ENCODE peak calls at places on chromosomes 1 and 21, in seven cellular contexts. One of them, this sample, is unnamed.
A peak's percentile ranks its signal among the peaks of the same experiment; 100 is the strongest.

GRCh38 chr1:53468374-53468773 is 9.2 kb downstream of the DMRTB1 start:
- DNase-seq in GM13977: no peak
- DNase-seq in EH: no peak
- DNase-seq in activated CD4-positive, CD25-positive, alpha-beta regulatory T cell treated with anti-CD3 and anti-CD28 coated beads, Interleukin-2, amount 50 U/mL, for 72 hours: no peak
- DNase-seq in foreskin melanocyte: no peak
- DNase-seq in tibial nerve: no peak
- DNase-seq in mesendoderm: no peak
- DNase-seq in this sample: no peak

GRCh38 chr1:223483511-223483910 is 90.3 kb downstream of the CCDC185 start:
- DNase-seq in GM13977: no peak
- DNase-seq in EH: no peak
- DNase-seq in activated CD4-positive, CD25-positive, alpha-beta regulatory T cell treated with anti-CD3 and anti-CD28 coated beads, Interleukin-2, amount 50 U/mL, for 72 hours: no peak
- DNase-seq in foreskin melanocyte: no peak
- DNase-seq in tibial nerve: no peak
- DNase-seq in mesendoderm: no peak
- DNase-seq in this sample: no peak

GRCh38 chr1:84672080-84672735 is 18.1 kb downstream of the SSX2IP start:
- DNase-seq in GM13977: no peak
- DNase-seq in EH: no peak
- DNase-seq in activated CD4-positive, CD25-positive, alpha-beta regulatory T cell treated with anti-CD3 and anti-CD28 coated beads, Interleukin-2, amount 50 U/mL, for 72 hours: no peak
- DNase-seq in foreskin melanocyte: no peak
- DNase-seq in tibial nerve: no peak
- DNase-seq in mesendoderm: no peak
- DNase-seq in this sample: no peak

GRCh38 chr1:223765719-223766340 is 53.5 kb downstream of the CAPN2 start:
- DNase-seq in GM13977: no peak
- DNase-seq in EH: no peak
- DNase-seq in activated CD4-positive, CD25-positive, alpha-beta regulatory T cell treated with anti-CD3 and anti-CD28 coated beads, Interleukin-2, amount 50 U/mL, for 72 hours: no peak
- DNase-seq in foreskin melanocyte: no peak
- DNase-seq in tibial nerve: no peak
- DNase-seq in mesendoderm: no peak
- DNase-seq in this sample: no peak

GRCh38 chr21:31511258-31511657 is 148.2 kb upstream of the SOD1 start:
- DNase-seq in GM13977: no peak
- DNase-seq in EH: no peak
- DNase-seq in activated CD4-positive, CD25-positive, alpha-beta regulatory T cell treated with anti-CD3 and anti-CD28 coated beads, Interleukin-2, amount 50 U/mL, for 72 hours: no peak
- DNase-seq in foreskin melanocyte: no peak
- DNase-seq in tibial nerve: no peak
- DNase-seq in mesendoderm: no peak
- DNase-seq in this sample: no peak

GRCh38 chr1:2595261-2595811 is 8.8 kb downstream of the PRXL2B start:
- DNase-seq in GM13977: no peak
- DNase-seq in EH: no peak
- DNase-seq in activated CD4-positive, CD25-positive, alpha-beta regulatory T cell treated with anti-CD3 and anti-CD28 coated beads, Interleukin-2, amount 50 U/mL, for 72 hours: no peak
- DNase-seq in foreskin melanocyte: no peak
- DNase-seq in tibial nerve: no peak
- DNase-seq in mesendoderm: no peak
- DNase-seq in this sample: no peak

GRCh38 chr1:209080170-209080781 is 503.2 kb upstream of the CAMK1G start:
- DNase-seq in GM13977: no peak
- DNase-seq in EH: peak; percentile 81
- DNase-seq in activated CD4-positive, CD25-positive, alpha-beta regulatory T cell treated with anti-CD3 and anti-CD28 coated beads, Interleukin-2, amount 50 U/mL, for 72 hours: no peak
- DNase-seq in foreskin melanocyte: peak; percentile 77
- DNase-seq in tibial nerve: no peak
- DNase-seq in mesendoderm: peak; percentile 43
- DNase-seq in this sample: no peak

GRCh38 chr21:30336596-30336995 is 898 bp downstream of the KRTAP27-1 start:
- DNase-seq in GM13977: no peak
- DNase-seq in EH: no peak
- DNase-seq in activated CD4-positive, CD25-positive, alpha-beta regulatory T cell treated with anti-CD3 and anti-CD28 coated beads, Interleukin-2, amount 50 U/mL, for 72 hours: no peak
- DNase-seq in foreskin melanocyte: no peak
- DNase-seq in tibial nerve: no peak
- DNase-seq in mesendoderm: no peak
- DNase-seq in this sample: no peak

GRCh38 chr1:1426961-1427934 is 6.2 kb upstream of the ANKRD65 start:
- DNase-seq in GM13977: peak; percentile 62
- DNase-seq in EH: peak; percentile 19
- DNase-seq in activated CD4-positive, CD25-positive, alpha-beta regulatory T cell treated with anti-CD3 and anti-CD28 coated beads, Interleukin-2, amount 50 U/mL, for 72 hours: peak; percentile 26
- DNase-seq in foreskin melanocyte: no peak
- DNase-seq in tibial nerve: no peak
- DNase-seq in mesendoderm: peak; percentile 72
- DNase-seq in this sample: no peak